ENCODE peak calls at places on chromosome 6, in seven cellular contexts. One of them, this sample, is unnamed.

GRCh38 chr6:144897441-144897921 is 612.3 kb downstream of the UTRN start:
- DNase-seq in HepG2: no peak
- DNase-seq in K562: no peak
- DNase-seq in SK-N-SH: no peak
- DNase-seq in H1: no peak
- DNase-seq in GM12878: no peak
- DNase-seq in GM12892: no peak
- DNase-seq in this sample: no peak

GRCh38 chr6:135182993-135183531 is 2.0 kb downstream of the MYB start:
- DNase-seq in HepG2: no peak
- DNase-seq in K562: peak; percentile 76
- DNase-seq in SK-N-SH: no peak
- DNase-seq in H1: peak; percentile 74
- DNase-seq in GM12878: no peak
- DNase-seq in GM12892: peak; percentile 57
- DNase-seq in this sample: peak; percentile 47

GRCh38 chr6:56399672-56400263 is 152.4 kb upstream of the COL21A1 start:
- DNase-seq in HepG2: peak; percentile 98
- DNase-seq in K562: no peak
- DNase-seq in SK-N-SH: no peak
- DNase-seq in H1: no peak
- DNase-seq in GM12878: no peak
- DNase-seq in GM12892: no peak
- DNase-seq in this sample: no peak

GRCh38 chr6:150566486-150566885 is 33.2 kb upstream of the PLEKHG1 start:
- DNase-seq in HepG2: no peak
- DNase-seq in K562: no peak
- DNase-seq in SK-N-SH: no peak
- DNase-seq in H1: no peak
- DNase-seq in GM12878: no peak
- DNase-seq in GM12892: no peak
- DNase-seq in this sample: no peak

GRCh38 chr6:39357998-39358686 is 35.6 kb upstream of the KCNK16 start:
- DNase-seq in HepG2: no peak
- DNase-seq in K562: no peak
- DNase-seq in SK-N-SH: peak; percentile 68
- DNase-seq in H1: no peak
- DNase-seq in GM12878: no peak
- DNase-seq in GM12892: no peak
- DNase-seq in this sample: no peak

GRCh38 chr6:72959821-72960220 is 265.5 kb downstream of the KHDC1L start:
- DNase-seq in HepG2: no peak
- DNase-seq in K562: no peak
- DNase-seq in SK-N-SH: no peak
- DNase-seq in H1: no peak
- DNase-seq in GM12878: no peak
- DNase-seq in GM12892: no peak
- DNase-seq in this sample: no peak

GRCh38 chr6:3752538-3753227 is 1.2 kb upstream of the PXDC1 start:
- DNase-seq in HepG2: no peak
- DNase-seq in K562: no peak
- DNase-seq in SK-N-SH: peak; percentile 52
- DNase-seq in H1: no peak
- DNase-seq in GM12878: no peak
- DNase-seq in GM12892: no peak
- DNase-seq in this sample: no peak

GRCh38 chr6:22328499-22328898 is 31.7 kb upstream of the PRL start:
- DNase-seq in HepG2: no peak
- DNase-seq in K562: no peak
- DNase-seq in SK-N-SH: no peak
- DNase-seq in H1: no peak
- DNase-seq in GM12878: no peak
- DNase-seq in GM12892: no peak
- DNase-seq in this sample: no peak

GRCh38 chr6:138569970-138570715 is 70.8 kb upstream of the NHSL1 start:
- DNase-seq in HepG2: peak; percentile 94
- DNase-seq in K562: no peak
- DNase-seq in SK-N-SH: no peak
- DNase-seq in H1: no peak
- DNase-seq in GM12878: no peak
- DNase-seq in GM12892: no peak
- DNase-seq in this sample: no peak

GRCh38 chr6:150272264-150272975 is 96.4 kb upstream of the IYD start:
- DNase-seq in HepG2: no peak
- DNase-seq in K562: peak; percentile 37
- DNase-seq in SK-N-SH: no peak
- DNase-seq in H1: no peak
- DNase-seq in GM12878: no peak
- DNase-seq in GM12892: no peak
- DNase-seq in this sample: no peak

GRCh38 chr6:26604797-26605196 is 8.0 kb downstream of the ABT1 start:
- DNase-seq in HepG2: no peak
- DNase-seq in K562: no peak
- DNase-seq in SK-N-SH: no peak
- DNase-seq in H1: no peak
- DNase-seq in GM12878: no peak
- DNase-seq in GM12892: no peak
- DNase-seq in this sample: no peak

GRCh38 chr6:112640895-112641294 is 293.8 kb downstream of the RFPL4B start:
- DNase-seq in HepG2: no peak
- DNase-seq in K562: no peak
- DNase-seq in SK-N-SH: peak; percentile 36
- DNase-seq in H1: no peak
- DNase-seq in GM12878: no peak
- DNase-seq in GM12892: no peak
- DNase-seq in this sample: no peak

GRCh38 chr6:328184-328670 is 35.9 kb downstream of the DUSP22 start:
- DNase-seq in HepG2: no peak
- DNase-seq in K562: no peak
- DNase-seq in SK-N-SH: no peak
- DNase-seq in H1: no peak
- DNase-seq in GM12878: peak; percentile 100
- DNase-seq in GM12892: peak; percentile 69
- DNase-seq in this sample: peak; percentile 63

GRCh38 chr6:127185410-127185809 is 66.9 kb downstream of the RSPO3 start:
- DNase-seq in HepG2: no peak
- DNase-seq in K562: no peak
- DNase-seq in SK-N-SH: no peak
- DNase-seq in H1: no peak
- DNase-seq in GM12878: no peak
- DNase-seq in GM12892: no peak
- DNase-seq in this sample: no peak

GRCh38 chr6:82461536-82461935 is 97.9 kb downstream of the TPBG start:
- DNase-seq in HepG2: no peak
- DNase-seq in K562: no peak
- DNase-seq in SK-N-SH: no peak
- DNase-seq in H1: no peak
- DNase-seq in GM12878: no peak
- DNase-seq in GM12892: no peak
- DNase-seq in this sample: no peak

GRCh38 chr6:10369896-10370295 is 45.0 kb downstream of the TFAP2A start:
- DNase-seq in HepG2: no peak
- DNase-seq in K562: no peak
- DNase-seq in SK-N-SH: no peak
- DNase-seq in H1: no peak
- DNase-seq in GM12878: no peak
- DNase-seq in GM12892: no peak
- DNase-seq in this sample: no peak

GRCh38 chr6:26016326-26017275 is 54.0 kb downstream of the TRIM38 start:
- DNase-seq in HepG2: no peak
- DNase-seq in K562: no peak
- DNase-seq in SK-N-SH: no peak
- DNase-seq in H1: no peak
- DNase-seq in GM12878: no peak
- DNase-seq in GM12892: no peak
- DNase-seq in this sample: no peak

GRCh38 chr6:4647414-4648365 is 128.5 kb upstream of the CDYL start:
- DNase-seq in HepG2: peak; percentile 53
- DNase-seq in K562: peak; percentile 87
- DNase-seq in SK-N-SH: peak; percentile 64
- DNase-seq in H1: peak; percentile 98
- DNase-seq in GM12878: no peak
- DNase-seq in GM12892: no peak
- DNase-seq in this sample: no peak

GRCh38 chr6:109318328-109318876 is 63.9 kb downstream of the CD164 start:
- DNase-seq in HepG2: peak; percentile 78
- DNase-seq in K562: no peak
- DNase-seq in SK-N-SH: no peak
- DNase-seq in H1: no peak
- DNase-seq in GM12878: no peak
- DNase-seq in GM12892: no peak
- DNase-seq in this sample: no peak

GRCh38 chr6:78863576-78863975 is 3.8 kb upstream of the IRAK1BP1 start:
- DNase-seq in HepG2: no peak
- DNase-seq in K562: no peak
- DNase-seq in SK-N-SH: no peak
- DNase-seq in H1: no peak
- DNase-seq in GM12878: no peak
- DNase-seq in GM12892: no peak
- DNase-seq in this sample: no peak

GRCh38 chr6:33177552-33178446 is 14.5 kb downstream of the COL11A2 start:
- DNase-seq in HepG2: no peak
- DNase-seq in K562: no peak
- DNase-seq in SK-N-SH: no peak
- DNase-seq in H1: no peak
- DNase-seq in GM12878: no peak
- DNase-seq in GM12892: no peak
- DNase-seq in this sample: no peak

GRCh38 chr6:11763460-11764249 is 14.9 kb downstream of the ADTRP start:
- DNase-seq in HepG2: no peak
- DNase-seq in K562: no peak
- DNase-seq in SK-N-SH: no peak
- DNase-seq in H1: no peak
- DNase-seq in GM12878: no peak
- DNase-seq in GM12892: no peak
- DNase-seq in this sample: no peak

GRCh38 chr6:11766589-11767450 is 11.8 kb downstream of the ADTRP start:
- DNase-seq in HepG2: peak; percentile 10
- DNase-seq in K562: no peak
- DNase-seq in SK-N-SH: no peak
- DNase-seq in H1: no peak
- DNase-seq in GM12878: no peak
- DNase-seq in GM12892: no peak
- DNase-seq in this sample: no peak

GRCh38 chr6:11764250-11764604 is 14.4 kb downstream of the ADTRP start:
- DNase-seq in HepG2: no peak
- DNase-seq in K562: no peak
- DNase-seq in SK-N-SH: no peak
- DNase-seq in H1: no peak
- DNase-seq in GM12878: no peak
- DNase-seq in GM12892: no peak
- DNase-seq in this sample: no peak

GRCh38 chr6:11767458-11767857 is 11.1 kb downstream of the ADTRP start:
- DNase-seq in HepG2: no peak
- DNase-seq in K562: no peak
- DNase-seq in SK-N-SH: no peak
- DNase-seq in H1: no peak
- DNase-seq in GM12878: no peak
- DNase-seq in GM12892: no peak
- DNase-seq in this sample: no peak

DNA sequence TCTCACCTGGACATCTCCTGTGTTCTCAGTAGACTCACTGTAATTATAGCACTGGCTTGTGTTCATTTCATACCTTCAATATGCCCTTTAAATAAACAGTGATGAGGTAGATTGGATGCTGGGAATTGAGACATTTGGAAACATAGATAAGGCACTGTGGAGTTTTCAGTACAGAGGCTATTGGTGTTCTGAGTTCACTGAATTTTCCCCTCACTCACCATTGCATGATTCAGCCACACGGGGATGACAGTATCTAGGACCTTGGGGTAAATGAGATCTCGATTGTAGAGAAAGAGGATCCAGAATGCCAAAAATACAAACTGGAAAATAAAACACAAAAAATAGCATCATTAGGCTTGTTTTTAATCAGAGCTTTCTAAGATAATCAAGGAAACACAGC is 12.5 kb downstream of the ADTRP start:
- DNase-seq in HepG2: no peak
- DNase-seq in K562: peak; percentile 65
- DNase-seq in SK-N-SH: no peak
- DNase-seq in H1: no peak
- DNase-seq in GM12878: no peak
- DNase-seq in GM12892: no peak
- DNase-seq in this sample: no peak
- TF ChIP-seq TAF1 in HepG2: no peak
- TF ChIP-seq TAF1 in K562: no peak
- TF ChIP-seq TAF1 in SK-N-SH: no peak
- TF ChIP-seq TAF1 in H1: no peak
- TF ChIP-seq TAF1 in GM12878: no peak
- TF ChIP-seq TAF1 in GM12892: no peak
- TF ChIP-seq TAF1 in this sample: no peak

GRCh38 chr6:156258981-156259380 is 518.2 kb upstream of the ARID1B start:
- DNase-seq in HepG2: no peak
- DNase-seq in K562: no peak
- DNase-seq in SK-N-SH: no peak
- DNase-seq in H1: no peak
- DNase-seq in GM12878: no peak
- DNase-seq in GM12892: no peak
- DNase-seq in this sample: no peak

GRCh38 chr6:156256161-156256560 is 521.0 kb upstream of the ARID1B start:
- DNase-seq in HepG2: no peak
- DNase-seq in K562: no peak
- DNase-seq in SK-N-SH: no peak
- DNase-seq in H1: no peak
- DNase-seq in GM12878: no peak
- DNase-seq in GM12892: no peak
- DNase-seq in this sample: no peak

GRCh38 chr6:156260792-156261191 is 516.4 kb upstream of the ARID1B start:
- DNase-seq in HepG2: no peak
- DNase-seq in K562: no peak
- DNase-seq in SK-N-SH: no peak
- DNase-seq in H1: no peak
- DNase-seq in GM12878: no peak
- DNase-seq in GM12892: no peak
- DNase-seq in this sample: no peak

GRCh38 chr6:156262014-156262413 is 515.2 kb upstream of the ARID1B start:
- DNase-seq in HepG2: no peak
- DNase-seq in K562: no peak
- DNase-seq in SK-N-SH: peak; percentile 30
- DNase-seq in H1: no peak
- DNase-seq in GM12878: no peak
- DNase-seq in GM12892: no peak
- DNase-seq in this sample: no peak
- TF ChIP-seq TAF1 in HepG2: no peak
- TF ChIP-seq TAF1 in K562: no peak
- TF ChIP-seq TAF1 in SK-N-SH: no peak
- TF ChIP-seq TAF1 in H1: no peak
- TF ChIP-seq TAF1 in GM12878: no peak
- TF ChIP-seq TAF1 in GM12892: no peak
- TF ChIP-seq TAF1 in this sample: no peak

GRCh38 chr6:52697903-52698302 is 27.0 kb downstream of the TMEM14A start:
- DNase-seq in HepG2: no peak
- DNase-seq in K562: no peak
- DNase-seq in SK-N-SH: peak; percentile 6
- DNase-seq in H1: no peak
- DNase-seq in GM12878: no peak
- DNase-seq in GM12892: no peak
- DNase-seq in this sample: no peak
- TF ChIP-seq TAF1 in HepG2: no peak
- TF ChIP-seq TAF1 in K562: no peak
- TF ChIP-seq TAF1 in SK-N-SH: no peak
- TF ChIP-seq TAF1 in H1: no peak
- TF ChIP-seq TAF1 in GM12878: no peak
- TF ChIP-seq TAF1 in GM12892: no peak
- TF ChIP-seq TAF1 in this sample: no peak

GRCh38 chr6:75813476-75814250 is 64.6 kb downstream of the MYO6 start:
- DNase-seq in HepG2: no peak
- DNase-seq in K562: no peak
- DNase-seq in SK-N-SH: no peak
- DNase-seq in H1: no peak
- DNase-seq in GM12878: no peak
- DNase-seq in GM12892: no peak
- DNase-seq in this sample: no peak
- TF ChIP-seq TAF1 in HepG2: no peak
- TF ChIP-seq TAF1 in K562: no peak
- TF ChIP-seq TAF1 in SK-N-SH: no peak
- TF ChIP-seq TAF1 in H1: no peak
- TF ChIP-seq TAF1 in GM12878: no peak
- TF ChIP-seq TAF1 in GM12892: no peak
- TF ChIP-seq TAF1 in this sample: no peak